ENCODE peak calls at places on chromosomes 6 and 20, in nine cellular contexts. R, T, A, Y, E, B, Q, D and I are unnamed samples.

GRCh38 chr6:42345696-42346416 is 105.9 kb downstream of the TRERF1 start:
- DNase-seq in A (no peak), B (no peak), T (no peak), R (no peak), Y (no peak), D (no peak), E (no peak), Q (no peak), I (no peak)

GRCh38 chr6:112027942-112028674 is 25.8 kb upstream of the CCN6 start:
- DNase-seq in D (no peak), E (no peak), T (no peak), R (no peak), Y (no peak), A (no peak), Q (no peak), B (no peak), I (no peak)

GRCh38 chr20:61350500-61351250 is 98.6 kb downstream of the CDH4 start:
- DNase-seq in A (no peak), E (no peak), T (no peak), Y (no peak), Q (no peak), D (no peak), R (no peak), B (no peak), I (no peak)

GRCh38 chr6:135901776-135902524 is 50.4 kb downstream of the PDE7B start:
- DNase-seq in A (no peak), B (no peak), E (no peak), T (no peak), D (no peak), R (no peak), Q (peak; percentile 81), Y (peak; percentile 40), I (peak; percentile 64)

GRCh38 chr20:38092260-38092857 is 58.8 kb downstream of the RPRD1B start:
- DNase-seq in D (no peak), E (no peak), T (no peak), B (no peak), A (no peak), Y (no peak), Q (no peak), R (no peak), I (no peak)

GRCh38 chr6:73085362-73085975 is 139.8 kb downstream of the KHDC1L start:
- DNase-seq in D (no peak), T (no peak), E (no peak), A (no peak), Q (no peak), R (no peak), B (no peak), Y (peak; percentile 40), I (no peak)

GRCh38 chr6:50541941-50542340 is 171.4 kb upstream of the TFAP2D start:
- DNase-seq in Y (no peak), R (no peak), B (no peak), E (no peak), Q (no peak), D (no peak), T (no peak), A (no peak), I (no peak)

GRCh38 chr6:121595646-121596045 is 160.2 kb downstream of the GJA1 start:
- DNase-seq in Y (no peak), D (no peak), R (no peak), A (no peak), E (no peak), Q (no peak), B (no peak), T (no peak), I (no peak)

GRCh38 chr20:17933711-17934110 is 34.9 kb downstream of the SNX5 start:
- DNase-seq in B (no peak), A (no peak), E (no peak), Q (no peak), D (no peak), Y (no peak), T (no peak), R (no peak), I (no peak)

GRCh38 chr20:40414843-40415615 is 274.0 kb downstream of the MAFB start:
- DNase-seq in T (no peak), Y (no peak), A (peak; percentile 92), Q (no peak), B (no peak), D (no peak), E (peak; percentile 36), R (no peak), I (peak; percentile 40)

GRCh38 chr6:33730611-33731010 is 16.1 kb downstream of the IP6K3 start:
- DNase-seq in B (no peak), D (no peak), R (no peak), Y (peak; percentile 65), Q (no peak), E (no peak), A (no peak), T (no peak), I (no peak)

GRCh38 chr6:100433726-100434435 is 30.8 kb downstream of the SIM1 start:
- DNase-seq in A (no peak), R (no peak), Q (no peak), B (no peak), T (no peak), D (no peak), E (no peak), Y (no peak), I (no peak)

GRCh38 chr6:16494781-16495180 is 256.4 kb downstream of the GMPR start:
- DNase-seq in R (no peak), Y (peak; percentile 48), B (no peak), E (no peak), Q (no peak), A (no peak), T (peak; percentile 74), D (no peak), I (no peak)

GRCh38 chr6:169669147-169669546 is 32.7 kb downstream of the WDR27 start:
- DNase-seq in R (no peak), Y (no peak), E (no peak), B (no peak), A (no peak), D (no peak), Q (no peak), T (no peak), I (no peak)

GRCh38 chr20:60009826-60010616 is 51.8 kb downstream of the CDH26 start:
- DNase-seq in T (no peak), Q (no peak), E (no peak), R (no peak), D (no peak), B (no peak), A (no peak), Y (no peak), I (no peak)

GRCh38 chr6:161107779-161108380 is 116.3 kb downstream of the MAP3K4 start:
- DNase-seq in T (no peak), E (no peak), A (no peak), Q (no peak), D (no peak), Y (no peak), B (no peak), R (no peak), I (no peak)

GRCh38 chr6:157656437-157657005 is 166.5 kb upstream of the SNX9 start:
- DNase-seq in D (peak; percentile 27), A (no peak), Q (no peak), Y (no peak), B (no peak), R (no peak), E (no peak), T (no peak), I (no peak)

GRCh38 chr6:14540859-14541540 is 423.4 kb downstream of the CD83 start:
- DNase-seq in E (no peak), Q (no peak), B (no peak), A (no peak), R (no peak), Y (no peak), D (no peak), T (no peak), I (no peak)

GRCh38 chr6:37640776-37641395 is 56.8 kb downstream of the MDGA1 start:
- DNase-seq in Q (no peak), R (no peak), A (no peak), T (no peak), Y (no peak), E (no peak), B (no peak), D (no peak), I (no peak)

GRCh38 chr6:98812220-98812619 is 22.2 kb upstream of the POU3F2 start:
- DNase-seq in Q (no peak), A (no peak), R (no peak), B (no peak), T (no peak), D (no peak), Y (no peak), E (no peak), I (no peak)

GRCh38 chr20:64048402-64049044 is 916 bp downstream of the SOX18 start:
- DNase-seq in Q (no peak), R (no peak), T (no peak), A (no peak), E (no peak), B (no peak), D (no peak), Y (no peak), I (no peak)

GRCh38 chr6:23533954-23534725 is 591.9 kb upstream of the NRSN1 start:
- DNase-seq in E (no peak), B (no peak), T (no peak), Q (no peak), D (no peak), A (no peak), R (no peak), Y (peak; percentile 76), I (no peak)

GRCh38 chr20:33337531-33338165 is 54.6 kb downstream of the BPIFB1 start:
- DNase-seq in Y (no peak), D (no peak), T (no peak), R (no peak), B (no peak), E (no peak), A (no peak), Q (no peak), I (no peak)

GRCh38 chr20:19943021-19943659 is 74.0 kb upstream of the NAA20 start:
- DNase-seq in T (no peak), D (no peak), R (no peak), E (peak; percentile 58), A (no peak), Q (no peak), B (no peak), Y (peak; percentile 55), I (no peak)

GRCh38 chr6:5315883-5316282 is 54.6 kb downstream of the FARS2 start:
- DNase-seq in T (no peak), Y (no peak), E (no peak), R (no peak), Q (no peak), D (no peak), B (no peak), A (no peak), I (no peak)

GRCh38 chr6:10659697-10660348 is 34.6 kb downstream of the C6orf52 start:
- DNase-seq in Y (peak; percentile 25), D (peak; percentile 65), R (no peak), A (no peak), B (no peak), T (no peak), Q (no peak), E (peak; percentile 26), I (no peak)

GRCh38 chr6:107318100-107318736 is 141.1 kb downstream of the PDSS2 start:
- DNase-seq in Q (peak; percentile 60), T (peak; percentile 22), B (peak; percentile 45), D (peak; percentile 64), E (peak; percentile 51), Y (peak; percentile 61), R (no peak), A (peak; percentile 52), I (peak; percentile 58)

GRCh38 chr6:3022765-3023662 is 23.3 kb downstream of the NQO2 start:
- DNase-seq in R (no peak), B (no peak), Y (no peak), Q (no peak), E (no peak), A (no peak), T (no peak), D (no peak), I (no peak)

GRCh38 chr6:120211955-120212792 is 862.6 kb upstream of the MAN1A1 start:
- DNase-seq in D (no peak), R (no peak), T (no peak), Y (no peak), E (no peak), B (no peak), Q (no peak), A (no peak), I (no peak)